ENCODE peak calls at places on chromosomes 4 and X, in five cellular contexts. G is nephron progenitor cell, N is HCT116, X is left kidney, R is epithelial cell of proximal tubule. M is an unnamed sample.

GRCh38 chr4:100257567-100257966 is 67.3 kb upstream of the DDIT4L start:
- DNase-seq in G (no peak), N (peak; percentile 16), X (no peak), R (no peak), M (no peak)

GRCh38 chr4:39976945-39977488 is 694 bp downstream of the PDS5A start:
- DNase-seq in G (peak; percentile 59), N (no peak), X (peak; percentile 73), R (no peak), M (peak; percentile 18)

GRCh38 chr4:165844151-165844550 is 28.9 kb upstream of the TLL1 start:
- DNase-seq in G (no peak), N (no peak), X (no peak), R (no peak), M (no peak)

GRCh38 chrX:153714256-153714655 is 9.9 kb downstream of the BCAP31 start:
- DNase-seq in G (no peak), N (no peak), X (no peak), R (no peak), M (no peak)

GRCh38 chrX:12447448-12448154 is 309.3 kb downstream of the FRMPD4 start:
- DNase-seq in G (no peak), N (no peak), X (no peak), R (no peak), M (no peak)

GRCh38 chrX:136768469-136769084 is 12.2 kb downstream of the ARHGEF6 start:
- DNase-seq in G (no peak), N (peak; percentile 57), X (peak; percentile 4), R (no peak), M (no peak)

GRCh38 chr4:7281316-7282093 is 89.2 kb downstream of the SORCS2 start:
- DNase-seq in G (no peak), N (no peak), X (no peak), R (no peak), M (no peak)

GRCh38 chr4:36269116-36269515 is 12.3 kb upstream of the DTHD1 start:
- DNase-seq in G (no peak), N (no peak), X (no peak), R (no peak), M (no peak)

GRCh38 chr4:165398570-165398969 is 19.8 kb downstream of the CPE start:
- DNase-seq in G (peak; percentile 12), N (peak; percentile 50), X (peak; percentile 86), R (no peak), M (no peak)

GRCh38 chrX:120453985-120454384 is 15.1 kb downstream of the LAMP2 start:
- DNase-seq in G (no peak), N (no peak), X (no peak), R (no peak), M (no peak)

GRCh38 chr4:8730159-8730558 is 137.6 kb downstream of the CPZ start:
- DNase-seq in G (no peak), N (no peak), X (no peak), R (no peak), M (no peak)

GRCh38 chr4:38867478-38868054 is at the start of gene FAM114A1:
- DNase-seq in G (peak; percentile 79), N (no peak), X (peak; percentile 91), R (no peak), M (peak; percentile 65)

GRCh38 chrX:42944381-42944998 is 166.5 kb upstream of the PPP1R2C start:
- DNase-seq in G (no peak), N (no peak), X (no peak), R (no peak), M (no peak)

GRCh38 chrX:11531226-11531625 is 134.5 kb downstream of the ARHGAP6 start:
- DNase-seq in G (no peak), N (no peak), X (peak; percentile 12), R (no peak), M (no peak)

GRCh38 chrX:149036086-149036485 is 469.0 kb downstream of the IDS start:
- DNase-seq in G (no peak), N (no peak), X (peak; percentile 1), R (no peak), M (no peak)

GRCh38 chrX:50971390-50971789 is 60.9 kb downstream of the BMP15 start:
- DNase-seq in G (no peak), N (peak; percentile 12), X (no peak), R (peak; percentile 43), M (no peak)

GRCh38 chrX:54807524-54808108 is at the start of gene MAGED2:
- DNase-seq in G (peak; percentile 53), N (no peak), X (peak; percentile 82), R (no peak), M (no peak)

GRCh38 chr4:3660086-3660927 is 105.9 kb upstream of the ADRA2C start:
- DNase-seq in G (peak; percentile 43), N (no peak), X (peak; percentile 36), R (no peak), M (no peak)

GRCh38 chrX:45769919-45770582 is 569.4 kb upstream of the DIPK2B start:
- DNase-seq in G (peak; percentile 13), N (no peak), X (peak; percentile 92), R (no peak), M (peak; percentile 20)

GRCh38 chr4:102501635-102502382 is 650 bp downstream of the NFKB1 start:
- DNase-seq in G (peak; percentile 71), N (peak; percentile 75), X (peak; percentile 94), R (peak; percentile 30), M (peak; percentile 53)

GRCh38 chr4:107757860-107758476 is 37.9 kb upstream of the PAPSS1 start:
- DNase-seq in G (no peak), N (no peak), X (peak; percentile 41), R (no peak), M (no peak)

GRCh38 chrX:101485212-101486064 is at the start of gene ARMCX4:
- DNase-seq in G (peak; percentile 70), N (no peak), X (peak; percentile 84), R (no peak), M (no peak)

GRCh38 chr4:185665655-185666054 is 130.3 kb upstream of the PDLIM3 start:
- DNase-seq in G (peak; percentile 32), N (no peak), X (peak; percentile 56), R (no peak), M (no peak)

GRCh38 chr4:116055857-116056827 is 942.7 kb upstream of the NDST4 start:
- DNase-seq in G (no peak), N (peak; percentile 22), X (peak; percentile 22), R (no peak), M (no peak)

GRCh38 chrX:47540754-47541538 is 20.1 kb upstream of the ARAF start:
- DNase-seq in G (peak; percentile 47), N (peak; percentile 78), X (peak; percentile 96), R (peak; percentile 67), M (peak; percentile 59)

GRCh38 chrX:17030092-17030491 is 83.6 kb downstream of the REPS2 start:
- DNase-seq in G (no peak), N (no peak), X (no peak), R (no peak), M (no peak)

GRCh38 chr4:54281060-54281781 is 52.1 kb downstream of the PDGFRA start:
- DNase-seq in G (no peak), N (no peak), X (no peak), R (no peak), M (no peak)

GRCh38 chr4:158996669-158997074 is 106.2 kb upstream of the RAPGEF2 start:
- DNase-seq in G (no peak), N (peak; percentile 93), X (no peak), R (peak; percentile 92), M (no peak)

GRCh38 chrX:28847423-28847822 is 260.2 kb downstream of the IL1RAPL1 start:
- DNase-seq in G (no peak), N (peak; percentile 67), X (no peak), R (no peak), M (no peak)

GRCh38 chr4:174561556-174561955 is 39.3 kb upstream of the HPGD start:
- DNase-seq in G (no peak), N (no peak), X (peak; percentile 38), R (no peak), M (no peak)

M was measured in HuH-7.5.